ENCODE peak calls at places on chromosomes 16 and 17, in four cellular contexts. X is ascending aorta, Q is HCT116, A is cardiac muscle cell. I is an unnamed sample.

GRCh38 chr17:7572338-7572587 is 7.2 kb upstream of the CD68 start:
- DNase-seq in A (no peak), X (no peak), Q (no peak), I (no peak)

GRCh38 chr16:13521356-13521755 is 398.6 kb upstream of the ERCC4 start:
- DNase-seq in A (no peak), Q (no peak), X (no peak), I (no peak)

GRCh38 chr16:27199747-27200146 is 3.6 kb upstream of the KDM8 start:
- DNase-seq in Q (no peak), X (no peak), A (no peak), I (no peak)

GRCh38 chr17:80187493-80187892 is 17.7 kb downstream of the CARD14 start:
- DNase-seq in Q (no peak), A (peak; percentile 65), X (no peak), I (no peak)

GRCh38 chr17:48615212-48615962 is at the start of gene HOXB8:
- DNase-seq in Q (no peak), X (no peak), A (no peak), I (no peak)

GRCh38 chr16:17370233-17371013 is 100.3 kb downstream of the XYLT1 start:
- DNase-seq in X (no peak), A (peak; percentile 8), Q (no peak), I (no peak)

GRCh38 chr17:48262982-48263586 is 155.5 kb downstream of the SNX11 start:
- DNase-seq in A (peak; percentile 21), X (no peak), Q (no peak), I (no peak)

GRCh38 chr17:4919511-4920047 is 12.5 kb upstream of the GP1BA start:
- DNase-seq in A (no peak), Q (no peak), X (no peak), I (no peak)

GRCh38 chr16:75477680-75478473 is 13.4 kb upstream of the TMEM170A start:
- DNase-seq in A (no peak), Q (no peak), X (no peak), I (no peak)

GRCh38 chr16:84827131-84827574 is 7.4 kb downstream of the CRISPLD2 start:
- DNase-seq in A (peak; percentile 57), Q (no peak), X (no peak), I (no peak)

GRCh38 chr17:58741121-58741625 is 14.5 kb upstream of the PPM1E start:
- DNase-seq in A (peak; percentile 37), Q (peak; percentile 59), X (no peak), I (peak; percentile 27)

GRCh38 chr17:652310-652709 is 62.3 kb downstream of the VPS53 start:
- DNase-seq in X (peak; percentile 81), A (peak; percentile 45), Q (no peak), I (no peak)

GRCh38 chr16:14111713-14112538 is 40.8 kb downstream of the MRTFB start:
- DNase-seq in A (peak; percentile 42), X (peak; percentile 62), Q (no peak), I (no peak)

GRCh38 chr17:57085448-57086068 is 512 bp downstream of the AKAP1 start:
- DNase-seq in X (peak; percentile 78), Q (no peak), A (peak; percentile 36), I (no peak)

GRCh38 chr17:20063665-20064648 is 54.8 kb downstream of the SPECC1 start:
- DNase-seq in A (peak; percentile 95), Q (peak; percentile 33), X (peak; percentile 96), I (peak; percentile 77)

GRCh38 chr17:7886227-7887037 is 2.2 kb upstream of the CHD3 start:
- DNase-seq in Q (no peak), A (peak; percentile 42), X (no peak), I (no peak)

GRCh38 chr17:41100081-41100480 is 1.9 kb downstream of the KRTAP4-16 start:
- DNase-seq in Q (no peak), X (no peak), A (no peak), I (no peak)

GRCh38 chr16:70574595-70575271 is 51.1 kb downstream of the SF3B3 start:
- DNase-seq in Q (no peak), X (peak; percentile 22), A (no peak), I (no peak)

GRCh38 chr17:83087788-83088360 is 8.5 kb downstream of the METRNL start:
- DNase-seq in Q (no peak), X (no peak), A (no peak), I (no peak)

GRCh38 chr16:85537331-85537788 is 75.8 kb upstream of the GSE1 start:
- DNase-seq in X (no peak), Q (no peak), A (no peak), I (no peak)

GRCh38 chr17:79948406-79948917 is 87.2 kb downstream of the TBC1D16 start:
- DNase-seq in A (no peak), Q (no peak), X (peak; percentile 47), I (no peak)

GRCh38 chr16:56227936-56228335 is 36.6 kb downstream of the GNAO1 start:
- DNase-seq in A (no peak), X (no peak), Q (no peak), I (no peak)

GRCh38 chr17:7834554-7834890 is 505 bp downstream of the KDM6B start:
- DNase-seq in A (no peak), Q (no peak), X (peak; percentile 84), I (no peak)

GRCh38 chr16:89636663-89637062 is 20.8 kb downstream of the CHMP1A start:
- DNase-seq in X (no peak), Q (no peak), A (no peak), I (no peak)

GRCh38 chr16:89638455-89638854 is 19.1 kb downstream of the CHMP1A start:
- DNase-seq in X (no peak), Q (no peak), A (no peak), I (no peak)

GRCh38 chr16:89639385-89639784 is 18.1 kb downstream of the CHMP1A start:
- DNase-seq in A (no peak), Q (no peak), X (no peak), I (no peak)

GRCh38 chr16:89633064-89633631 is 19.7 kb downstream of the DPEP1 start:
- DNase-seq in A (no peak), Q (peak; percentile 21), X (no peak), I (no peak)

GRCh38 chr16:89637379-89637778 is 20.1 kb downstream of the CHMP1A start:
- DNase-seq in X (no peak), Q (no peak), A (no peak), I (no peak)
- TF ChIP-seq CTCF in X (no peak), Q (no peak), A (no peak), I (no peak)

DNA sequence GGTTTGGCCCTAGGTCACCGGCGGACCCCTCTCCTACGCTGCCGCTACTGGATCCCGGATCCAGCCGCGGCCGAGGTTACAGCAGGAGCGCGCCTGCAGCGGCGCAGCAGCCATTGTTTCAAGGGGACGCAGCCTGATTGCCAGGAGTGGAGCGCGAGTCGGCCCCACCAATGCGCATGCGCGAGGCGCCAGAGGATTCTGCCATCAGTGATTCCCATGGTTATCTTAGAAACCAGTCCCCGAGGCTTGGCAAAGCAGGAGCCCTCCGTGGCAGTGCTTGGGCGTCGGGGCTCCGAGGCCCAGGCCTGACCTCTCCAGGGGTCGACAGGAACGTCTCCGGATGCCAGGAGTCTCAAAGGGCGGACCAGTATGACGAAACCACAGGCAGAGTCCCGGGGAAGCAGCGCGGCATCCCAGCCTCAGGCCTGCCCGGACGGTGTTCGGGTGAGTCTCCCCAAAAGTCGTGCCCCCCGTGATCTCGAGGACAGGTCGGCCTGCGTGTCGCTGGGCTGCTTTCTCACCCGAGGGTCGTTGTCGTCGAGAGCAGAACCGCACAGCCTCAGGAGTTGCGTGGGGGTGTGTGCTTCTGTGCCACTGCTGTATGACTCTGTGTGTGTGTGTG is 608.5 kb downstream of the KCNJ18 start:
- DNase-seq in A (no peak), X (no peak), Q (no peak), I (no peak)
- H3K9me3 ChIP-seq in A (no peaks in the 10 kb centered on the region), X (no peaks in the 10 kb centered on the region), Q (no peaks in the 10 kb centered on the region), I (peaks cover 85% of the 10 kb centered on the region)

GRCh38 chr17:75348386-75349012 is 57.0 kb downstream of the GRB2 start:
- DNase-seq in X (no peak), Q (no peak), A (no peak), I (no peak)
- H3K4me3 ChIP-seq in X (no peak overlapping the region), Q (no peak overlapping the region), A (no peak overlapping the region), I (no peak overlapping the region)

DNA sequence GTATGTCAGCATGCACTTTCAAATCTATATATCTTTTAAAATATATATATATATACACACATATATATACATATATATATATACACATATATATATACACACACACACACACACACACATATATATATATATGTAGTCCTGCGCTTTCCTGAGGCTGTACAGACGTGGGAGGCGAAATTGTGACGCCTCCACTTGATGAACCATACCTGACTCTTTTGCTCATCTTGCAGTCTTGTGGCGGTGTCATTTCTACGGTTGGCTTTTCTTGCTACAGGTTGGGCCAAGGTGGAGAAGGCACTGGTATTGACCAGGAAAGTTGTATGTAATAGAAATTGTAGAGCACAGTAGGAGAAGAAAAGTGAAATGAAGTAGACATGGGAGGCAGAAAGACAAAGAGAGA is 88.2 kb downstream of the RBFOX1 start:
- DNase-seq in A (no peak), X (no peak), Q (no peak), I (no peak)
- TF ChIP-seq CTCF in A (no peak), X (no peak), Q (no peak), I (no peak)

GRCh38 chr16:3289998-3290673 is 6.8 kb downstream of the ZNF263 start:
- DNase-seq in Q (no peak), A (no peak), X (no peak), I (no peak)

GRCh38 chr16:3295209-3295608 is 10.0 kb downstream of the TIGD7 start:
- DNase-seq in X (no peak), A (no peak), Q (no peak), I (no peak)

GRCh38 chr16:3295783-3296182 is 9.4 kb downstream of the TIGD7 start:
- DNase-seq in X (no peak), Q (no peak), A (no peak), I (no peak)

GRCh38 chr16:3292604-3293003 is 9.3 kb downstream of the ZNF263 start:
- DNase-seq in Q (no peak), A (no peak), X (no peak), I (no peak)
- H3K9me3 ChIP-seq in Q (peaks cover 33% of the 10 kb centered on the region), A (no peaks in the 10 kb centered on the region), X (peaks cover 89% of the 10 kb centered on the region), I (peaks cover 92% of the 10 kb centered on the region)

DNA sequence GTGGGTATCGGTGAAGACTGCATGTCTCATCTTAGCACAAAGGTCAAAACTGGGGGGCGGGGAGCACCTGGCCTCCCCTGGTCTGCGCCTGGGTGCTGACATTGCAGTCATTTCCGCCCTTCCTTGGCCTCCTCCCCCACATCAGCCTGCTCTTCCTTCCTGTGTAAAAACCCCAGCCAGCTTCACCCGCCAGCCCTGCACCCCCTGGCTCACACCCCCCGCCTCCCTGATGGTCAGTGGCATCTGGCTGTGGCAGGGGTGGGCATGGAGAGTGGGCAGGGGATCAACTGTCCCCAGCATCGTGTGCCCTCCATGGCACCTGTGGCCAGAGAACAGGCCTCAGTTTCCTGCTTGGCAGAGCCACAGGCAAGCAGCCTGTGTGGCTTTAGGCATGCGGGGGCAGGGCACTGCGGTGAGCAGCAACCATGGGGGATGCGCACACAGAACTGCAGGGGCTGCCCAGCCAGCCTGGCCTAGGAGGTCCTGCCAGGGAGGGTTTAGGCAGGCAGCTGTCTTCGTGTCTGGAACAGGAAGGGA is 26.5 kb upstream of the LASP1NB start:
- DNase-seq in Q (no peak), X (no peak), A (peak; percentile 38), I (no peak)
- H3K4me3 ChIP-seq in Q (no peak overlapping the region), X (no peak overlapping the region), A (no peak overlapping the region), I (no peak overlapping the region)

I was measured in AG04450.